ENCODE peak calls at places on chromosomes 5 and 9, in eight cellular contexts. M is trophoblast cell; H is psoas muscle; N is cardiac muscle cell; Q is mesendoderm; B is CD4-positive, CD25-positive, alpha-beta regulatory T cell; C is fibroblast of lung; Z is CD8-positive, alpha-beta memory T cell. K is an unnamed sample. For H3K36me3 and H3K4me1, the result is how much of the 10 kb centered on the place peaks cover.

GRCh38 chr9:133103183-133103986 is 17.7 kb downstream of the RALGDS start:
- DNase-seq in Q (no peak), N (peak), Z (peak), M (peak), H (peak), C (peak), B (peak), K (no peak)

GRCh38 chr9:131732636-131733340 is 7.1 kb downstream of the RAPGEF1 start:
- DNase-seq in Z (peak), B (peak), M (no peak), Q (no peak), N (no peak), C (no peak), H (no peak), K (peak)

GRCh38 chr9:3337515-3337914 is 188.3 kb downstream of the RFX3 start:
- DNase-seq in N (peak), C (peak), Z (no peak), Q (no peak), M (peak), H (no peak), B (no peak), K (no peak)

GRCh38 chr9:20592673-20593072 is 29.6 kb downstream of the MLLT3 start:
- DNase-seq in Z (no peak), H (no peak), B (no peak), C (peak), M (peak), Q (no peak), N (no peak), K (no peak)

GRCh38 chr5:154977409-154977808 is 36.1 kb upstream of the KIF4B start:
- DNase-seq in H (no peak), B (no peak), Q (no peak), C (peak), M (no peak), N (no peak), Z (no peak), K (no peak)

GRCh38 chr5:40679998-40680681 is 425 bp downstream of the PTGER4 start:
- DNase-seq in Z (peak), H (no peak), Q (peak), N (no peak), M (no peak), C (no peak), B (peak), K (peak)

GRCh38 chr5:172163346-172163745 is 24.7 kb downstream of the STK10 start:
- DNase-seq in Z (no peak), Q (no peak), M (no peak), H (peak), C (peak), N (no peak), B (no peak), K (no peak)

GRCh38 chr5:57128325-57128724 is 45.5 kb upstream of the GPBP1 start:
- DNase-seq in C (no peak), H (no peak), B (no peak), M (peak), Q (no peak), Z (no peak), N (no peak), K (no peak)

GRCh38 chr5:150637245-150638052 is 3.0 kb upstream of the SYNPO start:
- DNase-seq in Q (peak), H (no peak), C (peak), M (peak), N (peak), Z (no peak), B (no peak), K (no peak)

GRCh38 chr5:9468070-9468388 is 77.8 kb downstream of the SEMA5A start:
- DNase-seq in B (no peak), Z (no peak), M (peak), Q (peak), H (no peak), N (peak), C (peak), K (no peak)

GRCh38 chr5:125485003-125485641 is 738.7 kb upstream of the ZNF608 start:
- DNase-seq in C (peak), M (peak), Z (no peak), Q (peak), N (peak), H (no peak), B (no peak), K (no peak)

GRCh38 chr9:135075234-135076142 is 12.0 kb upstream of the OLFM1 start:
- DNase-seq in B (no peak), Z (no peak), H (peak), Q (peak), N (peak), C (peak), M (no peak), K (no peak)

GRCh38 chr5:124941051-124942049 is 194.9 kb upstream of the ZNF608 start:
- DNase-seq in B (no peak), N (no peak), M (peak), C (no peak), Z (no peak), Q (no peak), H (no peak), K (no peak)

GRCh38 chr5:150616024-150616470 is 24.4 kb upstream of the SYNPO start:
- DNase-seq in C (peak), N (peak), Z (no peak), B (no peak), H (peak), M (no peak), Q (no peak), K (no peak)

GRCh38 chr5:151345808-151346478 is 1.4 kb downstream of the SLC36A2 start:
- DNase-seq in Z (no peak), C (peak), H (peak), N (peak), B (no peak), Q (no peak), M (no peak), K (no peak)

GRCh38 chr9:21728781-21729180 is 73.7 kb upstream of the MTAP start:
- DNase-seq in C (peak), M (no peak), Z (no peak), B (no peak), H (no peak), N (peak), Q (no peak), K (no peak)

GRCh38 chr9:94757158-94757557 is 30.7 kb downstream of the AOPEP start:
- DNase-seq in N (peak), M (peak), H (no peak), C (peak), Q (peak), B (no peak), Z (no peak), K (no peak)

GRCh38 chr9:91217388-91217787 is 144.3 kb downstream of the AUH start:
- DNase-seq in Q (no peak), B (no peak), N (no peak), C (no peak), M (no peak), Z (no peak), H (no peak), K (no peak)

GRCh38 chr5:10145922-10146321 is 103.8 kb downstream of the ATPSCKMT start:
- DNase-seq in C (peak), B (no peak), N (peak), Z (no peak), Q (peak), M (peak), H (no peak), K (no peak)

GRCh38 chr9:78601957-78602565 is 305.1 kb downstream of the PSAT1 start:
- DNase-seq in M (peak), C (peak), Z (no peak), H (no peak), Q (peak), B (no peak), N (peak), K (no peak)

GRCh38 chr5:79454043-79454442 is 59.9 kb downstream of the HOMER1 start:
- DNase-seq in C (no peak), Z (no peak), Q (no peak), H (no peak), M (no peak), B (no peak), N (no peak), K (no peak)

GRCh38 chr9:9003184-9003583 is 1203.6 kb upstream of the DMAC1 start:
- DNase-seq in H (no peak), B (no peak), N (peak), C (peak), Q (peak), Z (no peak), M (no peak), K (no peak)

GRCh38 chr9:91424403-91425176 is 958 bp upstream of the NFIL3 start:
- DNase-seq in N (peak), M (peak), Q (peak), C (peak), B (peak), Z (peak), H (peak), K (peak)

DNA sequence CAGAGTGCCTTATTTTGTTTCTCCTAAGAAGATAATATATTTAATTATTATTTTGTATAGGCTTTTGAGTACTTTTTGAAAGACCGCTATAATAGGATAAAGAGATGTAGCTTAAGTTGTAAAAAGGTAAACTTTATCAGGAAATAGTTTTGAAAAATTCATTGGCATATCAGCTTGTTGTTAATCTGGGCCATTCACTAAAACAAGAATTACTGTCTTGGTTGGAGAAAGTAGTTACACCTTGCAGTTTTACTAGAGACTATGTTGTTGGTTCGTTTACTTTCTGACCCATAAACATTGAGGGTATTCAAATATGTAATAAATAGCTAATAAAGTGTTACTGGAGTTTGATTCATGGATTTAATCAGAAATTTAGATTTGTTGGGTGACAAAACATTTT is 33.7 kb downstream of the TNPO1 start:
- DNase-seq in Q (no peak), Z (no peak), M (no peak), N (no peak), B (no peak), H (no peak), C (no peak), K (no peak)
- H3K36me3 ChIP-seq in Q (under half), Z (under half), M (under half), N (under half), B (under half), H (under half), C (under half), K (under half)

GRCh38 chr9:123933801-123934200 is 3.9 kb upstream of the DENND1A start:
- DNase-seq in H (no peak), Z (no peak), B (no peak), N (no peak), M (peak), Q (no peak), C (no peak), K (no peak)
- H3K4me3 ChIP-seq in H (no peak), Z (no peak), B (no peak), N (no peak), M (no peak), Q (no peak), C (no peak), K (no peak)

GRCh38 chr5:103473725-103474124 is 88.9 kb downstream of the NUDT12 start:
- DNase-seq in C (no peak), Z (no peak), N (peak), H (no peak), Q (no peak), M (no peak), B (no peak), K (no peak)

GRCh38 chr5:103476776-103477175 is 85.8 kb downstream of the NUDT12 start:
- DNase-seq in N (no peak), Q (peak), B (no peak), M (no peak), C (no peak), H (no peak), Z (no peak), K (no peak)

GRCh38 chr5:103472820-103473219 is 89.8 kb downstream of the NUDT12 start:
- DNase-seq in Z (no peak), H (no peak), M (peak), B (no peak), C (peak), Q (peak), N (peak), K (no peak)

GRCh38 chr5:103475629-103476240 is 86.9 kb downstream of the NUDT12 start:
- DNase-seq in Q (peak), B (no peak), M (peak), C (peak), N (peak), Z (no peak), H (no peak), K (no peak)

GRCh38 chr5:103474671-103475070 is 87.9 kb downstream of the NUDT12 start:
- DNase-seq in B (no peak), M (no peak), Z (no peak), C (no peak), Q (no peak), N (no peak), H (no peak), K (no peak)
- H3K4me1 ChIP-seq in B (under half), M (under half), Z (under half), C (under half), Q (under half), N (under half), H (under half), K (under half)

DNA sequence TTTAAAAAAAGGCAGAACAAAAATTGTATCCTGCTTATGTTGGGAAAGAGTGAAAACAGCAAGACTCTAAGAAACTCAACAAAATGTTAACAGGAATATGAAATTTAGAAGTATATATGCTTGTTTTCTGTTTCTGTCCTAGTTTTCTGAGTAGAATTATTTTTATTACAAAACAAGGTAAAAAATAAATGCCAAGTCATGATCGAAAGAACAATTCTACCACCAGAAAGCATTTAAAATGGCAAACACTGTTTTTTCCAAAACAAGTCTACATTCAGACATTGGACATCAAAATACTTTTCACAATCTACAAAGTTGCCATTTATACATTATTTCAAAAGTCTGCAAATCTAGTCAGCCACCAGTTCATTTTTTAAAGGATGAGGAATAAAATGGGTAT is 102.6 kb downstream of the TLE1 start:
- DNase-seq in H (no peak), B (no peak), N (no peak), Z (no peak), C (no peak), Q (no peak), M (no peak), K (no peak)
- H3K36me3 ChIP-seq in H (under half), B (under half), N (under half), Z (under half), C (under half), Q (under half), M (under half), K (under half)

GRCh38 chr5:63963080-63963735 is 963 bp upstream of the HTR1A start:
- DNase-seq in N (peak), Q (peak), M (peak), C (peak), Z (no peak), H (no peak), B (no peak), K (no peak)
- H3K4me3 ChIP-seq in N (no peak), Q (no peak), M (no peak), C (no peak), Z (no peak), H (no peak), B (no peak), K (no peak)

GRCh38 chr9:73155389-73155788 is 3.7 kb downstream of the ANXA1 start:
- DNase-seq in H (no peak), Q (no peak), M (peak), C (no peak), Z (no peak), N (no peak), B (no peak), K (no peak)

GRCh38 chr9:73154271-73154670 is 2.6 kb downstream of the ANXA1 start:
- DNase-seq in Q (no peak), H (no peak), Z (no peak), C (no peak), M (no peak), N (no peak), B (no peak), K (no peak)

GRCh38 chr9:73153793-73154227 is 2.1 kb downstream of the ANXA1 start:
- DNase-seq in M (peak), Z (no peak), B (no peak), H (no peak), Q (peak), C (peak), N (peak), K (no peak)

GRCh38 chr9:73155968-73156592 is 4.4 kb downstream of the ANXA1 start:
- DNase-seq in B (no peak), Q (no peak), H (no peak), Z (no peak), N (no peak), C (no peak), M (peak), K (no peak)

GRCh38 chr9:73154760-73155159 is 3.1 kb downstream of the ANXA1 start:
- DNase-seq in Z (peak), M (peak), N (no peak), B (no peak), Q (no peak), C (peak), H (no peak), K (no peak)
- H3K4me1 ChIP-seq in Z (half or more), M (under half), N (under half), B (under half), Q (under half), C (under half), H (under half), K (under half)

GRCh38 chr9:136455043-136456002 is 15.7 kb upstream of the INPP5E start:
- DNase-seq in H (no peak), Z (no peak), B (no peak), M (no peak), N (no peak), C (no peak), Q (no peak), K (no peak)

GRCh38 chr9:136454026-136454796 is 14.6 kb upstream of the INPP5E start:
- DNase-seq in M (no peak), N (no peak), Z (no peak), H (no peak), C (no peak), Q (no peak), B (no peak), K (no peak)

GRCh38 chr9:136453326-136453725 is 13.7 kb upstream of the INPP5E start:
- DNase-seq in Z (no peak), B (no peak), N (no peak), Q (no peak), M (no peak), C (no peak), H (no peak), K (no peak)

GRCh38 chr9:136448655-136449054 is 9.0 kb upstream of the INPP5E start:
- DNase-seq in Z (no peak), Q (no peak), B (no peak), H (no peak), C (no peak), N (no peak), M (no peak), K (no peak)

DNA sequence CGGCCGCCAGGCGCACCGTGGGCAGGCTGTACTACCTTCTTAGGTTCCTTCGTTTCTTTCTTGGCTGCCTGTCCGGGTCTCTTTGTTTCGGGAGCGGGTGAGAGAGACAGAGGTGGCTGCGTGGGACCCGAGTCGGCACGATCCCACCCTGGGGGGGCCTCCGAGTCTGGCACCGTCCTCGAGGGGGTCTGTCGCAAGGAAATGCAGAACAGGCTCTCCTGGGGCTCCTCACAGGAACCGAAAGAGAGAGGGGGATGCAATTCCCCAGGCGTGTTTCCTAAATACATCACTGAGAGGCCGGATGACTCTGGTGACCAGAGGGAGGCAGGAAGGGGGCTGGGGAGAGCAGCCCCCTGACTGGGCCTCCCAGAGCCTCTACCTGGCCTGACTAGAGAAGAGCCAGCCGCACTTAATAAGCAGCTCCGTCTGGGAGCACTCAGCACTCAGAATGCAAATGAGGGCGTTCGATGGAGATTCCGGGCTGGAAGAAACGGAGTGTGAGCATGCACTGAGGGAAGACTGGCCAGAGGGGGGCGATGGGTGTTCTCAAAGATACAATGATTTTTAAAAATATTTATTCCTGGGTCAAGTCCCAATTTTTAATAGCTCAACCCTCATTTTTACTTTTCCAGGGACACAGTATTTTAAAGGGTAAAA is 11.7 kb upstream of the INPP5E start:
- DNase-seq in Q (peak), N (no peak), H (no peak), M (no peak), C (no peak), Z (no peak), B (no peak), K (no peak)
- H3K36me3 ChIP-seq in Q (under half), N (half or more), H (under half), M (half or more), C (under half), Z (half or more), B (half or more), K (half or more)

GRCh38 chr9:38064842-38065368 is 4.1 kb downstream of the SHB start:
- DNase-seq in B (no peak), M (no peak), H (no peak), Z (no peak), N (no peak), C (no peak), Q (no peak), K (no peak)
- H3K4me3 ChIP-seq in B (no peak), M (no peak), H (peak), Z (no peak), N (no peak), C (peak), Q (no peak), K (no peak)

GRCh38 chr5:68239485-68239884 is 23.9 kb downstream of the PIK3R1 start:
- DNase-seq in C (peak), H (peak), B (peak), Z (peak), N (peak), Q (no peak), M (peak), K (peak)

GRCh38 chr5:68242743-68243142 is 27.2 kb downstream of the PIK3R1 start:
- DNase-seq in H (no peak), M (no peak), N (no peak), Z (no peak), C (peak), Q (no peak), B (no peak), K (no peak)

GRCh38 chr5:68237715-68238114 is 22.2 kb downstream of the PIK3R1 start:
- DNase-seq in M (no peak), H (no peak), N (no peak), Z (no peak), B (no peak), Q (no peak), C (no peak), K (no peak)

GRCh38 chr5:68240771-68241170 is 25.2 kb downstream of the PIK3R1 start:
- DNase-seq in Z (no peak), C (no peak), M (no peak), H (no peak), Q (no peak), B (no peak), N (no peak), K (no peak)

DNA sequence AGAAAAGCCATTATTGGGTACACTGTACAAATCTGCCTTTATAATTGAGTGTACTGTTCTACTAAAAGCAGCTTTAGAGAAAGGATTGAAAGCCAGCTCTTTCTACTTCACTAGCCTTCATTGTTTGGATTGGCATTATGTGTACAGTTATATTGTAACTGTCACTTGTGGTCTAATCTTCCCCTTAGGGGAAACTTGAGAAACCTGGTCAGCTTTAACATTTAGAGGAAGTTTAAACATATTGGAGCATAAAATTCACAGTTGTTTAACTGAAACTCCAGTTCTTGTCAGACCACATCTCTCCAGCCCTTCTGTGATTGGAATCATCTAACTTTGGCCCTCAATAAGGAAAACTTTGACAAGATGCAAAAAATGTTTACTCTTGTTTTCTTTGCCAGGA is 24.6 kb downstream of the PIK3R1 start:
- DNase-seq in H (no peak), Q (no peak), M (no peak), C (no peak), Z (no peak), B (no peak), N (no peak), K (no peak)
- H3K4me1 ChIP-seq in H (half or more), Q (under half), M (under half), C (under half), Z (half or more), B (half or more), N (under half), K (under half)

DNA sequence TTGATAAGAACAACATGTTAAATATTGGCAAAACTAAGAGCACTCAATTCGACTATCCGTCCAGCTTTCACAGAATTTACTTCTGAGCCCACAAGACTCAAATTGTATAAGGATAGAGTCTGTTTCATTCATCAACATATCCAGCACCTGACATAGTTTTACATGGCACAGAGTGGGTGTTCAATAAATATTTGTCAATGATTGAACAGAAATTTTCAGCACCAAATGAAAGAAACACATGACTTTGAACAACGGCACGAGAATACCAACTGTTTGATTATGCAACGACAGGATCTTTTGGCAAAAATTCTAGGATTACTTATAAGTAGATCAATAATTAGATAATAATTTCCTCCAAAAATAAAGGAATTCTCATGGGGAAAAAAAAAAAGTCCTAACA is 41.8 kb downstream of the SKP2 start:
- DNase-seq in Q (no peak), B (no peak), C (no peak), Z (no peak), H (no peak), N (no peak), M (no peak), K (no peak)
- H3K36me3 ChIP-seq in Q (under half), B (under half), C (under half), Z (under half), H (under half), N (half or more), M (under half), K (under half)

K was measured in effector memory CD4-positive, alpha-beta T cell.